ENCODE peak calls at places on chromosomes 12 and 14, in nine cellular contexts. U is HuH-7; Z is stimulated activated CD8-positive, alpha-beta memory T cell treated with anti-CD3 and anti-CD28 coated beads, Interleukin-15, amount 100 ng/mL, for 24 hours; R is HEK293T; O is activated T-helper 1 cell treated with Interleukin-2 at 50 U/mL for 16 hours; L is head of caudate nucleus; C is T-helper 2 cell; F is cardiac fibroblast; E is stimulated activated naive B cell treated with anti-CD40 and anti-IgM and Interleukin-4, amounts not matched to agents 10 μg/mL and 1 μg/mL and 100 μg/mL, for 72 hours. P is an unnamed sample.

GRCh38 chr14:22980672-22981089 is 1.7 kb downstream of the AJUBA start:
- DNase-seq in O (peak; percentile 12), U (peak; percentile 72), F (peak; percentile 56), L (no peak), Z (no peak), R (peak; percentile 36), E (no peak), C (no peak), P (peak; percentile 57)

GRCh38 chr14:68666899-68667298 is 126.0 kb downstream of the ZFP36L1 start:
- DNase-seq in Z (no peak), O (no peak), E (no peak), U (no peak), L (no peak), F (no peak), R (no peak), C (no peak), P (no peak)

GRCh38 chr12:14111230-14111865 is 129.9 kb upstream of the GRIN2B start:
- DNase-seq in O (no peak), U (peak; percentile 36), R (peak; percentile 31), E (peak; percentile 27), L (peak; percentile 17), F (no peak), C (no peak), Z (no peak), P (peak; percentile 16)

GRCh38 chr12:114735680-114736374 is 51.9 kb upstream of the TBX3 start:
- DNase-seq in F (no peak), L (no peak), C (no peak), R (no peak), U (no peak), Z (no peak), E (no peak), O (no peak), P (no peak)

GRCh38 chr12:108495054-108495453 is 20.0 kb upstream of the FICD start:
- DNase-seq in L (no peak), Z (no peak), F (peak; percentile 17), R (peak; percentile 64), C (no peak), O (no peak), E (no peak), U (peak; percentile 42), P (no peak)

GRCh38 chr12:109608270-109608669 is 34.7 kb downstream of the MVK start:
- DNase-seq in E (no peak), Z (no peak), C (no peak), O (no peak), L (no peak), U (no peak), F (no peak), R (no peak), P (no peak)

GRCh38 chr12:62834406-62834805 is 100.5 kb downstream of the PPM1H start:
- DNase-seq in C (no peak), L (no peak), Z (no peak), O (no peak), U (no peak), E (no peak), R (no peak), F (no peak), P (no peak)

GRCh38 chr14:100071545-100071944 is 6.3 kb downstream of the EVL start:
- DNase-seq in F (no peak), O (no peak), Z (no peak), E (no peak), R (no peak), L (no peak), C (peak; percentile 43), U (no peak), P (no peak)

GRCh38 chr12:13152756-13153155 is 43.8 kb upstream of the EMP1 start:
- DNase-seq in O (no peak), R (no peak), U (no peak), E (no peak), C (no peak), F (no peak), Z (no peak), L (no peak), P (no peak)

GRCh38 chr12:50103767-50104321 is at the start of gene GPD1:
- DNase-seq in F (peak; percentile 55), U (no peak), E (no peak), L (peak; percentile 82), C (no peak), R (no peak), Z (no peak), O (no peak), P (peak; percentile 63)

GRCh38 chr12:76810690-76811434 is 46.9 kb downstream of the ZDHHC17 start:
- DNase-seq in F (no peak), O (no peak), Z (no peak), E (no peak), R (no peak), L (no peak), C (no peak), U (no peak), P (no peak)

GRCh38 chr14:50001999-50002925 is 109.4 kb downstream of the ARF6 start:
- DNase-seq in E (peak; percentile 50), U (no peak), R (no peak), O (peak; percentile 41), L (no peak), C (peak; percentile 88), Z (peak; percentile 11), F (no peak), P (no peak)

GRCh38 chr14:21019377-21019776 is 5.5 kb downstream of the NDRG2 start:
- DNase-seq in R (no peak), Z (no peak), E (no peak), U (no peak), F (no peak), C (no peak), O (no peak), L (no peak), P (no peak)

GRCh38 chr12:132343294-132343972 is 14.0 kb upstream of the GALNT9 start:
- DNase-seq in O (no peak), L (no peak), C (no peak), U (no peak), E (no peak), F (no peak), R (no peak), Z (no peak), P (no peak)

GRCh38 chr14:84064756-84065155 is 1465.2 kb upstream of the FLRT2 start:
- DNase-seq in C (no peak), O (no peak), Z (no peak), F (no peak), E (no peak), R (no peak), U (no peak), L (no peak), P (no peak)

GRCh38 chr14:60965402-60965801 is 15.5 kb downstream of the TRMT5 start:
- DNase-seq in R (no peak), Z (no peak), L (no peak), E (no peak), O (no peak), C (no peak), U (no peak), F (peak; percentile 77), P (no peak)

GRCh38 chr14:72699852-72700257 is 194.0 kb downstream of the DPF3 start:
- DNase-seq in F (peak; percentile 91), C (no peak), E (no peak), L (no peak), O (no peak), U (no peak), Z (no peak), R (no peak), P (no peak)

GRCh38 chr14:52399886-52400599 is 85.9 kb downstream of the PTGER2 start:
- DNase-seq in R (peak; percentile 65), U (peak; percentile 10), E (no peak), Z (no peak), F (no peak), O (no peak), L (no peak), C (no peak), P (no peak)

GRCh38 chr14:96100171-96101064 is 61.3 kb downstream of the C14orf132 start:
- DNase-seq in F (peak; percentile 86), U (peak; percentile 65), O (peak; percentile 35), L (peak; percentile 83), C (no peak), Z (peak; percentile 13), E (peak; percentile 55), R (peak; percentile 79), P (peak; percentile 61)

GRCh38 chr14:101194356-101195308 is 291.1 kb upstream of the RTL1 start:
- DNase-seq in L (no peak), Z (no peak), R (no peak), C (no peak), F (no peak), O (no peak), U (no peak), E (no peak), P (no peak)

GRCh38 chr14:65993103-65993502 is 493.1 kb upstream of the CCDC196 start:
- DNase-seq in E (no peak), L (no peak), O (no peak), F (no peak), C (no peak), R (no peak), Z (no peak), U (no peak), P (no peak)

GRCh38 chr14:33855672-33856071 is 95.2 kb downstream of the EGLN3 start:
- DNase-seq in Z (no peak), O (no peak), L (no peak), E (no peak), C (no peak), F (no peak), R (no peak), U (no peak), P (no peak)

GRCh38 chr12:66194122-66194521 is 5.1 kb downstream of the IRAK3 start:
- DNase-seq in C (no peak), O (no peak), U (no peak), R (no peak), L (no peak), F (no peak), Z (no peak), E (no peak), P (no peak)

GRCh38 chr12:118418385-118419057 is 42.2 kb downstream of the SUDS3 start:
- DNase-seq in Z (no peak), C (no peak), F (peak; percentile 8), O (no peak), U (no peak), L (no peak), R (no peak), E (no peak), P (no peak)

GRCh38 chr14:104887623-104888488 is 22.8 kb downstream of the CEP170B start:
- DNase-seq in L (no peak), Z (no peak), O (no peak), E (peak; percentile 1), R (no peak), U (no peak), C (no peak), F (no peak), P (no peak)

GRCh38 chr14:53964249-53964648 is 7.6 kb upstream of the BMP4 start:
- DNase-seq in Z (no peak), U (no peak), F (no peak), R (no peak), C (no peak), L (no peak), O (no peak), E (no peak), P (no peak)

GRCh38 chr12:81369175-81369574 is 291.3 kb downstream of the ACSS3 start:
- DNase-seq in E (no peak), Z (no peak), R (no peak), U (no peak), C (no peak), O (no peak), L (no peak), F (no peak), P (no peak)

GRCh38 chr12:6181583-6182278 is 18.5 kb upstream of the CD9 start:
- DNase-seq in E (no peak), L (no peak), Z (no peak), U (no peak), F (no peak), O (no peak), R (no peak), C (no peak), P (no peak)

GRCh38 chr12:2633825-2634200 is 161.0 kb upstream of the FKBP4 start:
- DNase-seq in E (no peak), U (no peak), R (no peak), L (no peak), O (no peak), C (no peak), Z (no peak), F (no peak), P (no peak)

GRCh38 chr14:29442720-29443119 is 484.9 kb downstream of the PRKD1 start:
- DNase-seq in U (no peak), F (peak; percentile 49), L (no peak), R (no peak), Z (no peak), C (no peak), O (no peak), E (no peak), P (no peak)

GRCh38 chr12:6461401-6462233 is 8.9 kb downstream of the VAMP1 start:
- DNase-seq in R (no peak), F (peak; percentile 7), O (peak; percentile 75), E (peak; percentile 88), C (peak; percentile 88), U (no peak), L (peak; percentile 47), Z (no peak), P (no peak)

P was measured in HAP-1.